ENCODE peak calls at places on chromosomes 5 and 9, in eight cellular contexts. W is hepatocyte, Y is fibroblast of lung, D is type B pancreatic cell, N is fibroblast of mammary gland, A is CD14-positive monocyte, H is MM.1S, S is omental fat pad. P is an unnamed sample.

GRCh38 chr5:178555005-178555404 is 35.2 kb downstream of the COL23A1 start:
- DNase-seq in W (no peak), N (no peak), A (no peak), H (no peak), D (no peak), S (no peak), Y (no peak), P (no peak)

GRCh38 chr5:152688561-152689274 is 283.6 kb upstream of the NMUR2 start:
- DNase-seq in A (no peak), H (no peak), N (peak), Y (peak), S (no peak), W (peak), D (no peak), P (no peak)

GRCh38 chr5:134005415-134006118 is 792 bp upstream of the VDAC1 start:
- DNase-seq in S (no peak), H (no peak), Y (peak), W (peak), A (no peak), D (no peak), N (no peak), P (peak)

GRCh38 chr5:112109331-112109993 is 309.6 kb downstream of the EPB41L4A start:
- DNase-seq in Y (peak), W (peak), A (peak), D (no peak), H (no peak), N (peak), S (no peak), P (no peak)

GRCh38 chr9:108444400-108445358 is 411.1 kb downstream of the ACTL7B start:
- DNase-seq in A (no peak), N (peak), H (no peak), Y (peak), W (peak), S (peak), D (no peak), P (no peak)

GRCh38 chr9:99085949-99086948 is 18.7 kb upstream of the TGFBR1 start:
- DNase-seq in Y (peak), N (peak), A (peak), W (no peak), S (no peak), D (no peak), H (no peak), P (no peak)

GRCh38 chr5:180291943-180292831 is at the start of gene MAPK9:
- DNase-seq in S (peak), A (peak), H (peak), Y (peak), W (peak), N (peak), D (peak), P (peak)

GRCh38 chr5:6161257-6161656 is 217.1 kb downstream of the MED10 start:
- DNase-seq in D (no peak), N (no peak), A (no peak), H (no peak), S (no peak), Y (no peak), W (no peak), P (no peak)

GRCh38 chr5:176629317-176629852 is 949 bp downstream of the SNCB start:
- DNase-seq in N (no peak), S (no peak), A (no peak), D (no peak), H (no peak), W (no peak), Y (no peak), P (no peak)

GRCh38 chr9:129102791-129103594 is 7.6 kb downstream of the CRAT start:
- DNase-seq in S (no peak), H (peak), A (no peak), N (peak), Y (peak), W (peak), D (no peak), P (peak)

GRCh38 chr9:86093788-86094555 is 5.4 kb downstream of the GOLM1 start:
- DNase-seq in H (no peak), D (no peak), N (no peak), Y (peak), W (peak), S (no peak), A (no peak), P (no peak)

GRCh38 chr9:37758747-37759146 is 5.1 kb downstream of the TRMT10B start:
- DNase-seq in S (no peak), N (no peak), A (no peak), Y (no peak), D (no peak), W (no peak), H (no peak), P (no peak)

GRCh38 chr5:154038241-154038603 is 488 bp downstream of the FAM114A2 start:
- DNase-seq in N (peak), H (peak), S (no peak), D (no peak), Y (no peak), A (no peak), W (peak), P (peak)

GRCh38 chr5:67617051-67617450 is 420.5 kb upstream of the CD180 start:
- DNase-seq in A (no peak), H (no peak), W (no peak), S (no peak), N (no peak), D (no peak), Y (no peak), P (no peak)

GRCh38 chr9:78023003-78023741 is 8.4 kb downstream of the GNAQ start:
- DNase-seq in H (no peak), A (peak), D (no peak), W (peak), Y (peak), S (no peak), N (peak), P (no peak)

DNA sequence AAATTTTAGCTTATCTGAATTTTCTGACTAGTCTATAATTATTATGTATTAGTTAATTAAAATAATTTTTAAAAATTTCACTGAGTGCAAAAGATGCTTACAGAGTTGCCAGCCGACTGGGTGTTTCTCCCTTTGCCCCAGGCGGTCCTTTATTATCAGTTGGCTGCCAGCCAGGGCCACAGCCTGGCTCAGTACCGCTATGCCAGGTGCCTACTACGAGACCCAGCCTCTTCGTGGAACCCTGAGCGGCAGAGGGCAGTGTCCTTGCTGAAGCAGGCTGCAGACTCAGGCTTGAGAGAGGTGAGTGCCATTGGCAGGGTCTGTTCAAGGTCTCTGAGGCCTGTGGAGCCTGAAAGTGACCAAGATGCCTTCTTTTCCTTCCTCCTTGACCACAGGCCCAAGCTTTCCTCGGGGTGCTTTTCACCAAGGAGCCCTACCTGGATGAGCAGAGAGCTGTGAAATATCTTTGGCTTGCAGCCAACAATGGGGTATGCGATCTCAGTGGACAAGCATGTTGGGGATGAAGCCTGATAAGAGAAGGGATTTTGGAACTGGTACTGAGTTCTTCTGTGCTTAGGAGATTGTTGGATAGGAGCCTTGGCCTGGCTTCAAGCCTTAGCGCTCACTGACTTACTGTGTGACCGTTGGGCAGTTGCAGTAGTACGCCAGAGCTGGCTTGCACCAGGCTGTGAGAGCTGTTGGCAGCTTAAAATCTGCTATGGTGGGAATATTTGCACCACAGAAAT is 10.6 kb downstream of the DELE1 start:
- DNase-seq in N (no peak), A (no peak), Y (no peak), W (no peak), D (no peak), H (no peak), S (no peak), P (no peak)
- TF ChIP-seq CTCF in N (no peak), A (no peak), Y (no peak), W (no peak), D (no peak), H (no peak), S (no peak), P (no peak)

GRCh38 chr9:71980266-71981018 is 69.0 kb downstream of the C9orf85 start:
- DNase-seq in H (no peak), S (no peak), N (no peak), A (no peak), D (no peak), W (no peak), Y (no peak), P (no peak)
- TF ChIP-seq CTCF in H (no peak), S (no peak), N (no peak), A (no peak), D (no peak), W (no peak), Y (no peak), P (no peak)

DNA sequence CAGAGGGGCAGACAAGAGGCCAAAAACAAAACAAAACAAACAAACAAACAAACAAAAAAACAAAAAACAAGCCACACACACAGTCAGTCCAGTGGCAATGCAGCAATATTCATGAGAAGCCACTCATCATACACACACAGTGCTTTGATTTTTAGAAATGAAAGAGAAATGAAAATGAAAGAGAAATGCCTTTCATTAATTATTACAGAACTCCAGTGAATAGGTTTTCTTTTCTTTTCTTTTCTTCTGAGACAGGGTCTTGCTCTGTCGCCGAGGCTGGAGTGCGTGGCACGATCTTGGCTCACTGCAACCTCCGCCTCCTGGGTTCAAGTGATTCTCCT is 36.9 kb downstream of the SPRY4 start:
- DNase-seq in S (no peak), Y (no peak), N (no peak), H (no peak), D (no peak), W (no peak), A (no peak), P (no peak)
- TF ChIP-seq CTCF in S (no peak), Y (no peak), N (no peak), H (no peak), D (no peak), W (no peak), A (no peak), P (no peak)

DNA sequence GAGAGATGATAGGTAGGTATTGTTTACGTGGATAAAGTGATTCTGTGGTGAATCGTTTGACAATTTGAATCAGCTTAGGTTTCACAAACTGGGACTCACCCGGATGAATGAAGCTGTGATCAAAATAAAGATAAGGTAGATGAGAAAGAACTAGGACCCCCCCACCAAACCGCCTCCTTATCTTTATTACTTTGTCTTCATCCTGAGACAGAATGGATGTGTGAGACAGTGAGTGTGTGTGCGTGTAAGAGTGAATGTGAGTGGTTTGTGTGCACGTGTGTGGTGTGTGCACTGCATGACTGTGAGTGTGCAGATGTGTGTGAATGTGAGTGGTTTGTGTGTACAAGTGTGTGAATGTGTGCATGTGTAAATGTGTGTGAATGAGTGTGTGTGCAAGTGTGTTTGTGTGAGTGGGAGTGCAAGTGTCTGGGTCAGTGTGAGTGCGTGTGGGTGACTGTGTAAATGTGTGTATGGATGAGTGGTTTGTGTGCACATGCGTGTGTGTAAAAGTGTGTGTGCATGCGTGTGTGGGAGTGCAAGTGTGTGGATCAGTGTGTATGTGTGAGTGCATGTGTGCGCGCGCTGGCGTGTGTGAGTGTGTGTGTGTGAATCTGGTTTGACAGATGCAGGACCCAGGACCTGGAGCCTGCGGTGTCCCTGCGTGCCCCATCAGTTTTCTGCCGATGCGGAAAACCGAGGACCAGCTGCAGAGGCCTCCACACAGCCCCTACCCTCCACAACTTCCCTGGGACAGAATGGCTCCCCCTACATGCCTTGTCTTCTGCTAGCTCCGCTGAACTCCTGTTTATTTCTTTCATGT is 11.4 kb upstream of the ENG start:
- DNase-seq in A (no peak), Y (no peak), D (no peak), S (no peak), N (no peak), H (no peak), W (no peak), P (no peak)
- TF ChIP-seq CTCF in A (no peak), Y (no peak), D (no peak), S (no peak), N (no peak), H (no peak), W (no peak), P (no peak)

GRCh38 chr5:53087171-53087570 is 22.4 kb downstream of the MOCS2 start:
- DNase-seq in Y (no peak), A (no peak), D (no peak), S (no peak), W (no peak), N (no peak), H (no peak), P (no peak)
- TF ChIP-seq CTCF in Y (no peak), A (no peak), D (no peak), S (no peak), W (no peak), N (no peak), H (no peak), P (no peak)